ENCODE peak calls at places on chromosomes 3 and 15, in four cellular contexts. One of them, this sample, is unnamed.

GRCh38 chr3:150544726-150545125 is 1.6 kb downstream of the SERP1 start:
- DNase-seq in NCI-H460: no peak
- DNase-seq in HL-60: no peak
- DNase-seq in T-cell: no peak
- DNase-seq in this sample: no peak

GRCh38 chr15:23857028-23857641 is 170.0 kb upstream of the NDN start:
- DNase-seq in NCI-H460: no peak
- DNase-seq in HL-60: peak; percentile 42
- DNase-seq in T-cell: no peak
- DNase-seq in this sample: no peak

GRCh38 chr15:87976552-87976951 is 280.0 kb downstream of the NTRK3 start:
- DNase-seq in NCI-H460: no peak
- DNase-seq in HL-60: no peak
- DNase-seq in T-cell: no peak
- DNase-seq in this sample: no peak

GRCh38 chr3:114746502-114746901 is 400.6 kb downstream of the ZBTB20 start:
- DNase-seq in NCI-H460: no peak
- DNase-seq in HL-60: no peak
- DNase-seq in T-cell: no peak
- DNase-seq in this sample: no peak

GRCh38 chr3:107082527-107082926 is 294.7 kb upstream of the CCDC54 start:
- DNase-seq in NCI-H460: no peak
- DNase-seq in HL-60: no peak
- DNase-seq in T-cell: no peak
- DNase-seq in this sample: no peak

GRCh38 chr15:101237161-101237775 is 14.6 kb downstream of the CHSY1 start:
- DNase-seq in NCI-H460: no peak
- DNase-seq in HL-60: peak; percentile 80
- DNase-seq in T-cell: no peak
- DNase-seq in this sample: no peak

GRCh38 chr15:60370804-60371700 is 26.7 kb downstream of the ANXA2 start:
- DNase-seq in NCI-H460: peak; percentile 92
- DNase-seq in HL-60: no peak
- DNase-seq in T-cell: no peak
- DNase-seq in this sample: no peak

GRCh38 chr3:167929937-167930336 is 165.8 kb downstream of the GOLIM4 start:
- DNase-seq in NCI-H460: no peak
- DNase-seq in HL-60: no peak
- DNase-seq in T-cell: no peak
- DNase-seq in this sample: no peak

GRCh38 chr15:56215769-56216168 is 27.9 kb downstream of the RFX7 start:
- DNase-seq in NCI-H460: no peak
- DNase-seq in HL-60: no peak
- DNase-seq in T-cell: no peak
- DNase-seq in this sample: no peak

GRCh38 chr3:149215474-149215873 is 6.2 kb downstream of the CP start:
- DNase-seq in NCI-H460: no peak
- DNase-seq in HL-60: no peak
- DNase-seq in T-cell: no peak
- DNase-seq in this sample: no peak

GRCh38 chr15:25830844-25831443 is 32.2 kb downstream of the ATP10A start:
- DNase-seq in NCI-H460: no peak
- DNase-seq in HL-60: no peak
- DNase-seq in T-cell: no peak
- DNase-seq in this sample: no peak

GRCh38 chr15:69315402-69316110 is 16.8 kb downstream of the PAQR5 start:
- DNase-seq in NCI-H460: no peak
- DNase-seq in HL-60: no peak
- DNase-seq in T-cell: no peak
- DNase-seq in this sample: no peak

GRCh38 chr3:185335799-185336198 is 27.1 kb upstream of the MAP3K13 start:
- DNase-seq in NCI-H460: peak; percentile 66
- DNase-seq in HL-60: no peak
- DNase-seq in T-cell: no peak
- DNase-seq in this sample: no peak

GRCh38 chr3:140276698-140277097 is 341.7 kb downstream of the CLSTN2 start:
- DNase-seq in NCI-H460: no peak
- DNase-seq in HL-60: peak; percentile 2
- DNase-seq in T-cell: no peak
- DNase-seq in this sample: no peak

GRCh38 chr3:190017575-190018288 is 103.0 kb downstream of the P3H2 start:
- DNase-seq in NCI-H460: peak; percentile 65
- DNase-seq in HL-60: no peak
- DNase-seq in T-cell: no peak
- DNase-seq in this sample: no peak

GRCh38 chr15:78399081-78399480 is 38.9 kb upstream of the IREB2 start:
- DNase-seq in NCI-H460: no peak
- DNase-seq in HL-60: peak; percentile 86
- DNase-seq in T-cell: no peak
- DNase-seq in this sample: no peak